ENCODE peak calls at places on chromosomes 11 and 22, in five cellular contexts. One of them, this sample, is unnamed.

GRCh38 chr22:39208013-39208680 is 36.6 kb downstream of the PDGFB start:
- DNase-seq in SK-N-SH: no peak
- DNase-seq in HepG2: no peak
- DNase-seq in K562: no peak
- DNase-seq in GM12878: no peak
- DNase-seq in this sample: no peak

GRCh38 chr11:125720781-125721180 is 25.3 kb upstream of the PATE1 start:
- DNase-seq in SK-N-SH: no peak
- DNase-seq in HepG2: no peak
- DNase-seq in K562: no peak
- DNase-seq in GM12878: no peak
- DNase-seq in this sample: no peak

GRCh38 chr11:47538741-47539575 is 14.0 kb downstream of the CELF1 start:
- DNase-seq in SK-N-SH: no peak
- DNase-seq in HepG2: no peak
- DNase-seq in K562: no peak
- DNase-seq in GM12878: no peak
- DNase-seq in this sample: no peak

GRCh38 chr11:107040447-107041444 is 22.5 kb upstream of the GUCY1A2 start:
- DNase-seq in SK-N-SH: no peak
- DNase-seq in HepG2: no peak
- DNase-seq in K562: no peak
- DNase-seq in GM12878: peak
- DNase-seq in this sample: peak

GRCh38 chr22:36334838-36335603 is 52.7 kb downstream of the MYH9 start:
- DNase-seq in SK-N-SH: no peak
- DNase-seq in HepG2: no peak
- DNase-seq in K562: peak
- DNase-seq in GM12878: no peak
- DNase-seq in this sample: peak

GRCh38 chr11:1034001-1034400 is 2.5 kb downstream of the MUC6 start:
- DNase-seq in SK-N-SH: no peak
- DNase-seq in HepG2: no peak
- DNase-seq in K562: no peak
- DNase-seq in GM12878: no peak
- DNase-seq in this sample: no peak

GRCh38 chr11:28566643-28567042 is 458.5 kb downstream of the METTL15 start:
- DNase-seq in SK-N-SH: peak
- DNase-seq in HepG2: no peak
- DNase-seq in K562: peak
- DNase-seq in GM12878: no peak
- DNase-seq in this sample: peak

GRCh38 chr11:107653077-107653476 is 58.8 kb downstream of the SLN start:
- DNase-seq in SK-N-SH: no peak
- DNase-seq in HepG2: no peak
- DNase-seq in K562: no peak
- DNase-seq in GM12878: no peak
- DNase-seq in this sample: no peak

GRCh38 chr22:22558972-22559603 is at the start of gene PRAME:
- DNase-seq in SK-N-SH: peak
- DNase-seq in HepG2: peak
- DNase-seq in K562: peak
- DNase-seq in GM12878: peak
- DNase-seq in this sample: peak

GRCh38 chr11:76237914-76238313 is 31.6 kb upstream of the WNT11 start:
- DNase-seq in SK-N-SH: peak
- DNase-seq in HepG2: peak
- DNase-seq in K562: peak
- DNase-seq in GM12878: no peak
- DNase-seq in this sample: peak

GRCh38 chr11:62556872-62557631 is 10.4 kb upstream of the AHNAK start:
- DNase-seq in SK-N-SH: no peak
- DNase-seq in HepG2: no peak
- DNase-seq in K562: peak
- DNase-seq in GM12878: peak
- DNase-seq in this sample: peak

GRCh38 chr22:46122511-46122971 is 27.8 kb upstream of the PPARA start:
- DNase-seq in SK-N-SH: peak
- DNase-seq in HepG2: peak
- DNase-seq in K562: peak
- DNase-seq in GM12878: no peak
- DNase-seq in this sample: peak

GRCh38 chr11:11611381-11611780 is 10.4 kb downstream of the GALNT18 start:
- DNase-seq in SK-N-SH: no peak
- DNase-seq in HepG2: no peak
- DNase-seq in K562: no peak
- DNase-seq in GM12878: no peak
- DNase-seq in this sample: no peak

GRCh38 chr11:131985769-131986393 is 615.5 kb downstream of the NTM start:
- DNase-seq in SK-N-SH: no peak
- DNase-seq in HepG2: no peak
- DNase-seq in K562: no peak
- DNase-seq in GM12878: no peak
- DNase-seq in this sample: no peak

GRCh38 chr11:91800208-91800914 is 424.3 kb upstream of the FAT3 start:
- DNase-seq in SK-N-SH: no peak
- DNase-seq in HepG2: no peak
- DNase-seq in K562: no peak
- DNase-seq in GM12878: no peak
- DNase-seq in this sample: no peak

GRCh38 chr11:93738647-93739081 is 2.6 kb downstream of the TAF1D start:
- DNase-seq in SK-N-SH: no peak
- DNase-seq in HepG2: no peak
- DNase-seq in K562: no peak
- DNase-seq in GM12878: no peak
- DNase-seq in this sample: no peak

GRCh38 chr22:21866821-21867527 is 471 bp downstream of the MAPK1 start:
- DNase-seq in SK-N-SH: no peak
- DNase-seq in HepG2: no peak
- DNase-seq in K562: peak
- DNase-seq in GM12878: no peak
- DNase-seq in this sample: no peak

GRCh38 chr22:44523981-44524759 is 26.1 kb upstream of the RTL6 start:
- DNase-seq in SK-N-SH: no peak
- DNase-seq in HepG2: no peak
- DNase-seq in K562: no peak
- DNase-seq in GM12878: no peak
- DNase-seq in this sample: peak

GRCh38 chr11:100562102-100562501 is 125.0 kb upstream of the ARHGAP42 start:
- DNase-seq in SK-N-SH: no peak
- DNase-seq in HepG2: no peak
- DNase-seq in K562: no peak
- DNase-seq in GM12878: no peak
- DNase-seq in this sample: peak

GRCh38 chr11:112599861-112600533 is 339.3 kb upstream of the PLET1 start:
- DNase-seq in SK-N-SH: no peak
- DNase-seq in HepG2: no peak
- DNase-seq in K562: no peak
- DNase-seq in GM12878: no peak
- DNase-seq in this sample: no peak

GRCh38 chr22:37126383-37126782 is 16.9 kb upstream of the TMPRSS6 start:
- DNase-seq in SK-N-SH: no peak
- DNase-seq in HepG2: peak
- DNase-seq in K562: peak
- DNase-seq in GM12878: no peak
- DNase-seq in this sample: no peak

GRCh38 chr11:23995891-23996290 is 501.0 kb upstream of the LUZP2 start:
- DNase-seq in SK-N-SH: no peak
- DNase-seq in HepG2: no peak
- DNase-seq in K562: no peak
- DNase-seq in GM12878: no peak
- DNase-seq in this sample: peak

GRCh38 chr11:133916790-133917440 is 39.9 kb downstream of the IGSF9B start:
- DNase-seq in SK-N-SH: no peak
- DNase-seq in HepG2: no peak
- DNase-seq in K562: no peak
- DNase-seq in GM12878: no peak
- DNase-seq in this sample: no peak

GRCh38 chr11:71940561-71941219 is 11.8 kb downstream of the RNF121 start:
- DNase-seq in SK-N-SH: no peak
- DNase-seq in HepG2: no peak
- DNase-seq in K562: no peak
- DNase-seq in GM12878: no peak
- DNase-seq in this sample: no peak

GRCh38 chr22:33919591-33920501 is at the start of gene LARGE1:
- DNase-seq in SK-N-SH: peak
- DNase-seq in HepG2: peak
- DNase-seq in K562: peak
- DNase-seq in GM12878: no peak
- DNase-seq in this sample: peak

GRCh38 chr11:132439711-132440300 is 1069.4 kb downstream of the NTM start:
- DNase-seq in SK-N-SH: no peak
- DNase-seq in HepG2: no peak
- DNase-seq in K562: no peak
- DNase-seq in GM12878: no peak
- DNase-seq in this sample: no peak

GRCh38 chr11:102220728-102221467 is 96.4 kb upstream of the BIRC3 start:
- DNase-seq in SK-N-SH: no peak
- DNase-seq in HepG2: no peak
- DNase-seq in K562: no peak
- DNase-seq in GM12878: no peak
- DNase-seq in this sample: peak

GRCh38 chr11:122100222-122101080 is 15.6 kb downstream of the BLID start:
- DNase-seq in SK-N-SH: peak
- DNase-seq in HepG2: no peak
- DNase-seq in K562: no peak
- DNase-seq in GM12878: no peak
- DNase-seq in this sample: peak

DNA sequence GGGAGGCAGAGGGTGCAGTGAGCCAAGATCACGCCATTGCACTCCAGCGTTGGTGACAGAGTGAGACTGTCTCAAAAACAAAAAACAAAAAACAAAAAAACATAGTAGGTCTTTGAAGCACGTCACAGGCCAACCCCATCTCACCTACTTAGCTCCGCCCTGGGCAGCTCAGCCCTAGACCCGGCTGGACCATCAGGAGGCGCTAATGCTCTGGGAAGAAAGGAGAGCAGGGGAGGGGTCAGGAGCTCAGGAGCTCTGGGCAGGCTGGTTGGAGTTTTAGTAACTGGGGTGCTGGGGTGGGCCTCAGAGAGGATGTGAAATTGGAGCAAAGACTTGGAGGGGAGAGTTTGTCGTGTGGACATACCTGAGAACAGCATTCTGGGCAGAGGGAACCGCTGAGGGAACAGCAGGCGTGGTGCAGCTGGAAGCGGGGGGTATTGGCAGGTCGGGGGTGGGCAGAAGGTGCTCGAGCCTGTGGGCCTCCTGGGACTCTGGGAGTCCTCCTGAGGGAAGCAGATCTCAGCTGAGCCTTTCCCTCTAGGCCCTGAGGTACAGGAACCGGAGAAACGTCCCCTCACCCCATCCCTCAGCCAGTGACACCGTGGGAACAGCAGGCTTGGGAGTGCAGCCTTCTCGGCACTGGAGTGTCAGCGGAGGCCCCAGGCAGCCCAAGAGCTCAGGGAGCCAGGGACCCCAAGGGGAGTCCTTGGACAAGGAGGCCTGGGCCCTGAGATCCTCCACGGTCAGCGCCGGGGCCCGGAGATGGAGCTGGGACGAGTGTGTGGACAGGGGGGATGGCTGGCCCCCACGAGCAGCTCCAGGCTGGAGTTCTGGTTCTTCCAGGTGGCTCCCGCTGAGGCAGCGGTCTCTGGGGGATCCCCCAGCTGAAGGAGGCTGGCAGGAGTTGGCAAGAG is 2.2 kb upstream of the RPS6KA4 start:
- DNase-seq in SK-N-SH: peak
- DNase-seq in HepG2: peak
- DNase-seq in K562: peak
- DNase-seq in GM12878: no peak
- DNase-seq in this sample: no peak
- H3K4me2 ChIP-seq in SK-N-SH: no peak
- H3K4me2 ChIP-seq in HepG2: peak
- H3K4me2 ChIP-seq in K562: peak
- H3K4me2 ChIP-seq in GM12878: no peak
- H3K4me2 ChIP-seq in this sample: no peak

DNA sequence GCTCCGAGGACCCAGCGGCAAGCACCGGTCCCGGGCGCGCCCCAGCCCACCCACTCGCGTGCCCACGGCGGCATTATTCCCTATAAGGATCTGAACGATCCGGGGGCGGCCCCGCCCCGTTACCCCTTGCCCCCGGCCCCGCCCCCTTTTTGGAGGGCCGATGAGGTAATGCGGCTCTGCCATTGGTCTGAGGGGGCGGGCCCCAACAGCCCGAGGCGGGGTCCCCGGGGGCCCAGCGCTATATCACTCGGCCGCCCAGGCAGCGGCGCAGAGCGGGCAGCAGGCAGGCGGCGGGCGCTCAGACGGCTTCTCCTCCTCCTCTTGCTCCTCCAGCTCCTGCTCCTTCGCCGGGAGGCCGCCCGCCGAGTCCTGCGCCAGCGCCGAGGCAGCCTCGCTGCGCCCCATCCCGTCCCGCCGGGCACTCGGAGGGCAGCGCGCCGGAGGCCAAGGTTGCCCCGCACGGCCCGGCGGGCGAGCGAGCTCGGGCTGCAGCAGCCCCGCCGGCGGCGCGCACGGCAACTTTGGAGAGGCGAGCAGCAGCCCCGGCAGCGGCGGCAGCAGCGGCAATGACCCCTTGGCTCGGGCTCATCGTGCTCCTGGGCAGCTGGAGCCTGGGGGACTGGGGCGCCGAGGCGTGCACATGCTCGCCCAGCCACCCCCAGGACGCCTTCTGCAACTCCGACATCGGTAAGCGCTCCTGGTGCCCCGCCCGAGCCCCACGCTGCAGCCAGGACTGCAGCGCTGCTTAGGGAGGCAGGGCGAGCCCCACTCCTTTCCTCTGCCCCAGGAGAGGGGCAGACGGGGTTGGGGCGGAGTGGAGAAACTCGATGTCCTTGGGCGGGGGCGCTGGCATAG is at the start of gene TIMP3:
- DNase-seq in SK-N-SH: peak
- DNase-seq in HepG2: no peak
- DNase-seq in K562: peak
- DNase-seq in GM12878: no peak
- DNase-seq in this sample: peak
- TF ChIP-seq MXI1 in SK-N-SH: no peak
- TF ChIP-seq MXI1 in HepG2: peak
- TF ChIP-seq MXI1 in K562: no peak
- TF ChIP-seq MXI1 in GM12878: no peak
- TF ChIP-seq MXI1 in this sample: no peak

DNA sequence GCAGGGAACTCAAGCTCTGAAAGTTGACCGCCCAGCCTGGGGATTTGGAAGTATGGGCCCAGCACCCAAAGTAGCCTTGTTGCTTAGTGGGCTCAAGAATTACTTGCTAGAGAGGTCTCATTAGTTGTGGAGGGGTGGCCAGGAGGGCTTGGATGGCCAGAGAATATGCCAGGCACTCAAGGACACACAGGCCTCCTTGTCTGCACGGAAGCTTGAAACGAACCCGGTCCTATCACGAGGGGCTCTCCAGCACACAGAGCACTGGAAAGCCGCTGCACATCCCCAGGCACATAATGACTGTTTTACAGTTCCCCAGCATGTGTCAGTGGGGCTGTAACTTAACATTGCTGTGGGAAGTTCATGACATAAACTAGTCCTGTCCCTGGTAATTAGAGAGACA is 55.9 kb downstream of the NAT10 start:
- DNase-seq in SK-N-SH: no peak
- DNase-seq in HepG2: no peak
- DNase-seq in K562: no peak
- DNase-seq in GM12878: no peak
- DNase-seq in this sample: no peak
- H3K4me2 ChIP-seq in SK-N-SH: no peak
- H3K4me2 ChIP-seq in HepG2: no peak
- H3K4me2 ChIP-seq in K562: no peak
- H3K4me2 ChIP-seq in GM12878: no peak
- H3K4me2 ChIP-seq in this sample: no peak

GRCh38 chr11:3831378-3832239 is 9.2 kb downstream of the RHOG start:
- DNase-seq in SK-N-SH: no peak
- DNase-seq in HepG2: no peak
- DNase-seq in K562: peak
- DNase-seq in GM12878: no peak
- DNase-seq in this sample: no peak
- TF ChIP-seq MXI1 in SK-N-SH: no peak
- TF ChIP-seq MXI1 in HepG2: no peak
- TF ChIP-seq MXI1 in K562: no peak
- TF ChIP-seq MXI1 in GM12878: no peak
- TF ChIP-seq MXI1 in this sample: no peak